ENCODE peak calls at places on chromosomes 2 and 18, in nine cellular contexts. E is adrenal gland; A is thoracic aorta; T is mesothelial cell of epicardium; H is CD8-positive, alpha-beta T cell; G is H9; P is A549; V is nephron progenitor cell; D is hepatocyte. S is an unnamed sample.

GRCh38 chr2:62471816-62472215 is 34.2 kb downstream of the TMEM17 start:
- DNase-seq in H (no peak), D (no peak), P (no peak), T (no peak), A (no peak), V (no peak), G (no peak), E (no peak), S (no peak)

GRCh38 chr18:14921547-14921946 is 173.6 kb downstream of the ANKRD30B start:
- DNase-seq in E (no peak), P (no peak), T (no peak), A (no peak), H (no peak), V (no peak), G (no peak), D (no peak), S (no peak)

GRCh38 chr18:57062841-57063240 is 84.0 kb upstream of the BOD1L2 start:
- DNase-seq in P (no peak), V (no peak), D (no peak), H (no peak), E (no peak), G (peak; percentile 31), T (no peak), A (no peak), S (no peak)

GRCh38 chr2:6906165-6906751 is 11.0 kb upstream of the RNF144A start:
- DNase-seq in D (no peak), H (no peak), G (no peak), V (no peak), A (no peak), E (no peak), T (no peak), P (no peak), S (no peak)

GRCh38 chr2:40343904-40344303 is 108.0 kb downstream of the SLC8A1 start:
- DNase-seq in G (no peak), P (peak; percentile 13), D (no peak), A (no peak), V (no peak), T (no peak), H (no peak), E (no peak), S (no peak)

GRCh38 chr2:230968921-230969672 is 26.8 kb upstream of the SPATA3 start:
- DNase-seq in A (no peak), G (no peak), E (no peak), P (no peak), T (no peak), D (no peak), H (no peak), V (no peak), S (no peak)

GRCh38 chr18:6994719-6995430 is 122.7 kb downstream of the LAMA1 start:
- DNase-seq in H (no peak), G (no peak), V (no peak), E (no peak), P (no peak), T (no peak), D (no peak), A (no peak), S (no peak)

GRCh38 chr2:181810823-181811695 is 80.5 kb upstream of the ITPRID2 start:
- DNase-seq in H (no peak), P (peak; percentile 86), V (no peak), E (peak; percentile 75), G (no peak), A (no peak), D (peak; percentile 56), T (no peak), S (no peak)

GRCh38 chr2:98799375-98800329 is 68.7 kb upstream of the MGAT4A start:
- DNase-seq in A (no peak), G (no peak), E (no peak), D (no peak), V (no peak), T (no peak), H (no peak), P (no peak), S (no peak)

DNA sequence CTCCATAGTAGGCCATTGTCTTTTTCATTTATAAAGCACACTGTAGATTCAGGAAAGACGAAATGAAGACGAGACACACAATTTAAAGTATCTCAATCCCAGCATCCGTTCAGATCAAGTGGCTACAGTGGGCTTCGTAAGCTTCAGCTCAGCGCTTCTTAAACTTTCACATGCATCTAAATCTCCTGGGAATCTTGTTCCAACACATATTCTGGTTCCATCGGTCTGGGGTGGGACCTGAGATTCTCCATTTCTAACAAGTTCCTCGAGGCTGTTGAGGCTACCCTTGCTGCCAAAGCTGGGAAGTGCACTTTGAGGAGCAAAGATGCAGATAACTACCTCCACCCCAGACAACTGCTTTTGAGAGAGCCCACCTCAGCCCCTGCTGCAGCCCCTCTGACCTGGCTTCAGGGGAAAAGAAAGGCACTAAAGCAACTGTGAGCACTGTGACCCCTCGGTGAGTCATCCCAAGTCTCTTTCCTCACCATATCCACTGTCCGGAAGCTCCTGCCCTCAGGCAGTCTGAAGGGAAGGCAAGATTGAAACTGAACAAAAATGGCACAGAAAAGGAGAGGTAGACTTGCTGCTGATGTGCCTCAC is 201.1 kb upstream of the FBXO11 start:
- DNase-seq in G (peak; percentile 37), A (no peak), D (peak; percentile 39), P (peak; percentile 69), E (no peak), T (no peak), V (no peak), H (no peak), S (no peak)
- TF ChIP-seq CTCF in G (peak; percentile 23), A (no peak), D (no peak), P (no peak), E (no peak), T (no peak), V (no peak), H (no peak), S (no peak)

GRCh38 chr2:198901894-198902293 is 555.8 kb downstream of the SATB2 start:
- DNase-seq in H (no peak), G (no peak), E (no peak), A (no peak), V (no peak), T (no peak), P (peak; percentile 28), D (no peak), S (no peak)
- TF ChIP-seq CTCF in H (no peak), G (no peak), E (no peak), A (no peak), V (no peak), T (no peak), P (no peak), D (no peak), S (no peak)

DNA sequence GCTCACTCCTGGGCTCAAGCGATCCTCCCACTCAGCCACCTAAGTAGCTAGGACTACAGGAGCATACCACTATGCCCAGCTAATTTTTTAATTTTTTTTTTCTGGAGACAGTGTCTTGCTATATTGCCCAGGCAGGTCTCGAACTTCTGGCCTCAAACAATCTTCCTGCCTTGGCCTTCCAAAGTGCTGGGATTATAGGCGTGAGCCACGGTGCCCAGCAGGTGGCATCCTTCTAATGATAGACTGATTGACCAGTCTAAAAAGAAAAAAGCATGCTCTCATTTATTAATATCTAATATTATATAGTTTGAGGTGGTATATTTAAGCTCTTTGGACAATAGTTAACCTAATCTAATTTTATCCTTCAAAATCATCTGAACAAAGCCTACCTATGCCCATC is 198.6 kb downstream of the CAMKMT start:
- DNase-seq in T (no peak), A (no peak), D (no peak), H (no peak), P (peak; percentile 35), V (no peak), G (no peak), E (no peak), S (peak; percentile 47)
- TF ChIP-seq CTCF in T (no peak), A (no peak), D (peak; percentile 19), H (no peak), P (peak; percentile 35), V (no peak), G (peak; percentile 41), E (peak; percentile 8), S (peak; percentile 27)

GRCh38 chr2:213253162-213253561 is 31.1 kb upstream of the SPAG16 start:
- DNase-seq in A (no peak), V (no peak), T (no peak), H (no peak), D (no peak), E (no peak), P (no peak), G (no peak), S (no peak)

GRCh38 chr2:213252206-213252605 is 32.1 kb upstream of the SPAG16 start:
- DNase-seq in P (no peak), D (no peak), T (no peak), E (no peak), V (no peak), A (no peak), H (no peak), G (no peak), S (no peak)

GRCh38 chr2:213249502-213249901 is 34.8 kb upstream of the SPAG16 start:
- DNase-seq in A (no peak), E (no peak), G (no peak), D (no peak), H (no peak), T (no peak), V (no peak), P (no peak), S (no peak)

GRCh38 chr2:213248637-213249036 is 35.6 kb upstream of the SPAG16 start:
- DNase-seq in H (no peak), P (no peak), D (no peak), G (no peak), E (no peak), A (no peak), V (no peak), T (no peak), S (no peak)

DNA sequence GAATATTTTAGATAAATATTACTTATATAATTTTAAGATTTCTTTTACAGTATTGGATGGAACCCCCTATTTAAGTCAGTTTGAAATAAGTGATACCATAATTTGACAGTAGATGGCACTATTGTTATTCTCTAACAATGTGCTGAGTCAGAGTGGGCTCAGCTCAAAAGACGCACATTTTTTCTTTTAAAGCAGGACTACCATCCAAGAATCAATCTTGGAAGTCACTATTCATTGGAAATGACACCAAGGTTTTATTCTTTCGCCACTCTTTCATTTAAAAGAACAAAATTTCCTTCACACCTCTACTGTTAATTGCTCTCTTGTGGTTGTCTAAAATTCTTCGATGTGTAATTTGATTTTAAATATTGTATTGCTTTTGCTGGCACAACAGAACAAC is 32.6 kb upstream of the SPAG16 start:
- DNase-seq in E (no peak), G (no peak), V (peak; percentile 14), T (no peak), D (peak; percentile 84), H (no peak), A (no peak), P (peak; percentile 82), S (no peak)
- TF ChIP-seq CTCF in E (peak; percentile 68), G (peak; percentile 84), V (peak; percentile 75), T (peak; percentile 86), D (peak; percentile 74), H (peak; percentile 93), A (peak; percentile 65), P (peak; percentile 83), S (peak; percentile 72)

GRCh38 chr2:187658952-187659525 is 104.8 kb upstream of the TFPI start:
- DNase-seq in T (no peak), A (no peak), H (no peak), E (no peak), D (peak; percentile 15), P (peak; percentile 44), G (peak; percentile 79), V (peak; percentile 5), S (no peak)
- TF ChIP-seq CTCF in T (no peak), A (no peak), H (no peak), E (no peak), D (peak; percentile 27), P (no peak), G (peak; percentile 76), V (peak; percentile 47), S (peak; percentile 22)

S was measured in lower lobe of right lung.